ENCODE peak calls at places on chromosomes 11 and 22, in six cellular contexts. R is heart right ventricle, L is RWPE1, O is fibroblast of the aortic adventitia, Z is AG09319, P is GM10248. B is an unnamed sample.

GRCh38 chr22:37634505-37635002 is 4.9 kb upstream of the SH3BP1 start:
- DNase-seq in R (no peak), L (no peak), O (peak), Z (no peak), P (no peak), B (no peak)

GRCh38 chr11:91749231-91749630 is 475.4 kb upstream of the FAT3 start:
- DNase-seq in R (no peak), L (peak), O (no peak), Z (no peak), P (no peak), B (no peak)

GRCh38 chr11:121482231-121483129 is 29.7 kb upstream of the SORL1-AS1 start:
- DNase-seq in R (no peak), L (no peak), O (no peak), Z (no peak), P (peak), B (peak)

GRCh38 chr11:118202599-118203422 is 22.0 kb downstream of the JAML start:
- DNase-seq in R (no peak), L (no peak), O (no peak), Z (no peak), P (no peak), B (no peak)

GRCh38 chr22:31800065-31800464 is 46.2 kb downstream of the DEPDC5 start:
- DNase-seq in R (no peak), L (peak), O (peak), Z (no peak), P (no peak), B (no peak)

GRCh38 chr11:117816151-117816741 is 8.3 kb downstream of the FXYD2 start:
- DNase-seq in R (no peak), L (peak), O (peak), Z (no peak), P (no peak), B (no peak)

GRCh38 chr11:110463153-110463552 is 33.4 kb downstream of the FDX1 start:
- DNase-seq in R (peak), L (no peak), O (peak), Z (peak), P (no peak), B (no peak)

GRCh38 chr11:57699813-57700212 is 12.2 kb downstream of the MED19 start:
- DNase-seq in R (no peak), L (no peak), O (no peak), Z (no peak), P (no peak), B (no peak)

GRCh38 chr11:133892584-133893380 is 47.5 kb upstream of the SPATA19 start:
- DNase-seq in R (no peak), L (no peak), O (no peak), Z (no peak), P (no peak), B (peak)

GRCh38 chr11:36500315-36500721 is 9.8 kb downstream of the TRAF6 start:
- DNase-seq in R (peak), L (peak), O (peak), Z (peak), P (peak), B (peak)

GRCh38 chr11:72975778-72976520 is 161.7 kb downstream of the ATG16L2 start:
- DNase-seq in R (no peak), L (peak), O (peak), Z (peak), P (no peak), B (no peak)

GRCh38 chr11:92357344-92357743 is 132.7 kb downstream of the FAT3 start:
- DNase-seq in R (no peak), L (peak), O (no peak), Z (no peak), P (no peak), B (no peak)

GRCh38 chr11:84243629-84244263 is 957.6 kb upstream of the CCDC90B start:
- DNase-seq in R (no peak), L (no peak), O (no peak), Z (no peak), P (no peak), B (peak)

GRCh38 chr11:84247129-84247528 is 961.0 kb upstream of the CCDC90B start:
- DNase-seq in R (no peak), L (no peak), O (no peak), Z (no peak), P (no peak), B (no peak)

GRCh38 chr11:84247931-84248330 is 961.8 kb upstream of the CCDC90B start:
- DNase-seq in R (no peak), L (no peak), O (peak), Z (no peak), P (no peak), B (no peak)

GRCh38 chr11:84250834-84251613 is 964.9 kb upstream of the CCDC90B start:
- DNase-seq in R (no peak), L (no peak), O (no peak), Z (no peak), P (no peak), B (no peak)

GRCh38 chr11:84249344-84250135 is 963.4 kb upstream of the CCDC90B start:
- DNase-seq in R (no peak), L (no peak), O (peak), Z (no peak), P (no peak), B (no peak)
- TF ChIP-seq CTCF in R (no peak), L (no peak), O (no peak), Z (no peak), P (peak), B (peak)

DNA sequence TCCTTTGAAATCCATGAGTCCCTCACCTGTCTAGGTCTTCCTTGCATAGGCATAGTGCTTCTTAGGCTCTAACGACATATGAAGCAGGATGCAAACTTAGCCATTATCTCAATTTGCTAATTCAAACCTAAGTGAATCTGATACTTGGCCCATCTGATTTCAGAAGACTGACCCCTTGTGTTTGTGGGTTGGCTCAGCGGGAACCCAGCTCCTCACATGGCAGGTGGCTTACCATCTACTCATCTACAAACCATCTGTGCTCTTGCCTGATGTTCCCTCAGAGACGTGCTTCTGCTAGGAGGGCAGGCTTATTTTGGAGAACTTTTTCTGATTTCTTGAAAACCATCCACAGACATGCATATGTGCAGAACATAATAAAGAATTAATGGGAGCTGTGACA is 15.2 kb downstream of the ELMOD1 start:
- DNase-seq in R (no peak), L (no peak), O (no peak), Z (no peak), P (no peak), B (no peak)
- TF ChIP-seq CTCF in R (no peak), L (no peak), O (no peak), Z (peak), P (no peak), B (peak)

GRCh38 chr22:24414984-24415945 is 12.1 kb upstream of the ADORA2A start:
- DNase-seq in R (no peak), L (no peak), O (no peak), Z (no peak), P (no peak), B (no peak)
- TF ChIP-seq CTCF in R (no peak), L (no peak), O (no peak), Z (no peak), P (no peak), B (no peak)

DNA sequence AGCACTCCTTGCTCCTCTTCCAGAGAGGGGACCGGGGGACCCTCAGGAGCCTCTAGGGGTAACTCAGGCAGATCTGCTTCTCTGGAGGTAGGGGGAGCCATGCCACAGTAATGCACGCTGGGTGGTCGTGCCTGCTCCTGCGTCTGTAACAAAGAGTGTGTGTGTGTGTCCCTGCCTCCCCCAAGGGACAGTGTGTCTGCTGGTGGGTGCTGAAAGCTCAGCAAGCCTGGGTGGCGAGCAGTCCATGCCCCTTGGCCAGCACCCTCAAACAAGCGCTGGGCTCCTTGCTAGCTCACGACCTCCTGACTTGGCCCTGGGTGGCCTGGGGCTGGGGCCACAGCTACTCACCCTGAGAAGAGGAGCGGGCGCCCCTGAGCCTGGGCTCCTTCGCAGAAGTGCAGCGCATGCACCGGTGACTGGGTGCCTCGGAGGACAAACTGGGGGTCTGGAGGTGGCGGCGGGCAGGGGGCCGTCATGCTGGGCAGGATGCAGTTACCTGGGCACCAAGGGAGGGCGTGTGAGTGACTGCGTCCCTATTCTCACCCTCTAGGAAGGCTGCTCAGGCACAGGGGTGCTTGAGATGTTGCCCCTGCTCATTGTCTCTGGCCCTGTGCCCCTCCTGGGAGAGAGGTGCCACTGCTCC is 33.7 kb downstream of the GNB1L start:
- DNase-seq in R (no peak), L (no peak), O (no peak), Z (no peak), P (no peak), B (no peak)
- TF ChIP-seq CTCF in R (no peak), L (no peak), O (no peak), Z (no peak), P (no peak), B (no peak)

DNA sequence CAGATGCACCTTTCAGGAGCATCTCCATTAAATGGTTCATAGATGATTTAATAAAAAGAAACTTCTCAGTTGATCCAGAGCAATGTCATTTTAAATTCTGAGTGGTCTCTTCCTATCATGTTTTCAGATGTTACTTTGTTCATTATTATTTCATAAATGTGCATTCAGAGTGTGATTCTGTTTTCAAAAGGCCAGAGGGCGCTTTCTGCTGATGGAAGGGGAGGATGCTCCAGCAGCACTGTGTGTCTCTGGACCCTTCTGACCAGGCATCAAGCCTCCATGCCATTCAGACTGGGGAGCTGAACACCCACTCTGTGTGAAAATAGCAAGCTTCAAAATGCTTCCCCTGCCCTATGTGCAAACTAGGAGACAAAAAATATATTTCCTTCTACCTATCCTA is 23.9 kb upstream of the CRTAM start:
- DNase-seq in R (no peak), L (no peak), O (no peak), Z (no peak), P (no peak), B (no peak)
- TF ChIP-seq CTCF in R (no peak), L (no peak), O (peak), Z (no peak), P (peak), B (peak)

DNA sequence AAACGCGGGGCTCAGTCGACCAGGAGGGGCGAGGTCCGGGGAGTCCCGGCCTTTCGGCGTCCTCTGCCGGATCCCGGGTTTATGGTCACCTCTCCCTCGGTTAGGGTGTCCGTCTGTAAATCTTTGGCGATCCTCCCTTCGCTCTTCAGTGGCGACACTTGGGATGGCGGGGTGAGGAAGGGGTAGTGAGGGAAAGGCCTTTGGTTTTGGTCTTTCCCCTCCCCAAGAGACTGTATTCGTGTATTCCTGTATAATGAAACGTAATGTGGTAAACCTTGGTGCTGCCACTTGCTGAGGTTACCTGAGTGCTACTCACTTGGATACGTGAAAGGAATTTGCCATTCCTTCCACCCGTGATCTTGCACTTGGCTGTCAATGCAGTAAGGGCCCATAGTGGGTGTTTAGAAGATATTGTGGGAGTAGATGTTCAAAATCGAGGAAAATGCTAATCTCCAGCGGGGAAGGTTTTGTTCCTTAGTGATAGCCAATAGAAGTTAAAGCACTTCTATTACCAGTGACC is 546 bp upstream of the NUP160 start:
- DNase-seq in R (no peak), L (no peak), O (no peak), Z (no peak), P (peak), B (no peak)
- TF ChIP-seq CTCF in R (no peak), L (no peak), O (no peak), Z (no peak), P (peak), B (peak)

DNA sequence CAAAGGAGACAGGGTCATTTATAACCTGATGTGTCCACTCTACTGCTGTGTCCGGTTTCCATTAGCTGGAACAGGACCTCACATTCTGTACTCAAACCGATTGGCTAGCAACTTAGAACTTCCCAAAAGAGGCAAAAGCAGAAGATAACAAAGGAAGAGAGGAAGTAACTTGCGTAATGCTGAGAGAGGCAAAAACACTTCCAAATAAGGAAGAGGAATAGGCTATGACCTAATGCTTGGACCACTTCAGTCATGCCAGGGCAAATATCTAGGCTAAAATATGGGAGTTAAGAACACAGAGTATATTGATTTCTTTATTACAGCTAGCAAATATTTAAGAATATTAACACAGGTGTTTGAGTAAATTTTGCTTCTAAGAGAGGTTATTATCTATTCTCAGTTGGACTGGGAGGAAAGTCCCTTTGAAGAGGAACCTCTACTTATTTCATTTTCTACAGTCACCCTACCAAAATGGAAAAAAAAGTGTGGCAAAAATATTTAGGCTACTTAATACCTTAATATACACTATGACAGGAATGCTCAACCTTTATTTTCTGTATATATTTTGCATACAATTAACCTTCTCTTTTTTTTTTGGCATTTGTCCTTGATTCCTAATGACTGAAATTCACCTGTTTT is 499.8 kb upstream of the CHORDC1 start:
- DNase-seq in R (no peak), L (no peak), O (no peak), Z (no peak), P (no peak), B (no peak)
- TF ChIP-seq CTCF in R (no peak), L (no peak), O (no peak), Z (no peak), P (no peak), B (no peak)

GRCh38 chr22:23751441-23751996 is 607 bp upstream of the ZNF70 start:
- DNase-seq in R (peak), L (peak), O (no peak), Z (no peak), P (no peak), B (no peak)

GRCh38 chr22:23750374-23750743 is 553 bp downstream of the ZNF70 start:
- DNase-seq in R (no peak), L (no peak), O (peak), Z (no peak), P (no peak), B (no peak)

GRCh38 chr22:23752090-23752691 is 1.3 kb upstream of the ZNF70 start:
- DNase-seq in R (no peak), L (no peak), O (no peak), Z (no peak), P (peak), B (peak)

GRCh38 chr22:23749747-23750373 is 1.1 kb downstream of the ZNF70 start:
- DNase-seq in R (no peak), L (no peak), O (peak), Z (no peak), P (no peak), B (peak)

DNA sequence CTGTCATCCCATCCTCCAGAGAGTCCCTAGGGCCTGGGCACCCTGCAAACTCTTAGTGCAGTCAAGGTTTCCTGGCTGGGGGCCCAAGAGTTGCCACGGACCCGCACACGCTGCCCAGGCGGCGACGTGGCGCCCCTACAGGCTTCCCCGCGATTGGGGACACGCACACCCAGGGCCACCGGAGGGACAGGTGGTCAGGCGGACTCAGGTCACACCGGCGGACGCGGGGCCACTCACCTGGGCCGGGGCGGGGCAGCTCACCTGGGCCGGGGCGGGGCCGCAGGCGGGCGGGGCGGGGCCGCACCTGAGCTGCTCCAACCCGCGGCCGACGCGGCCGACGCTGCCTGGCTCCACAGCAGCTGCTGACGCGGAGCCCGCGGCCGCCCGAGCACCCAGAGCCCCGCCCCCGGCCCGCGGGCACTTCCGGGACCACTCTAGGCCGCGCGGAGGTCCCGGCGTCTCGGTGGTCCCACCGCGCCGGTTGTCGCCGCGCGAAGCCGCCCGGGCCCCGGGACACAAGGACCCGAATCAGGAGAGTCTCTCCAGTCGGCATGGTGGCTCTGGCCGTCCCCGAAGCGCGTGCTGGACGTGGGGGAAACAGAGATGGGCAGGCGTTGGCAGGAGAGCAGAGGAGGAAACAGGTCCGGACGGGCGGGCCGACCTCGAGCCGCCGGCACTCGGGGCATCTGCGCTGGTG is at the start of gene ZNF70:
- DNase-seq in R (peak), L (peak), O (peak), Z (peak), P (peak), B (peak)
- TF ChIP-seq CTCF in R (no peak), L (no peak), O (peak), Z (no peak), P (peak), B (peak)

GRCh38 chr22:45972091-45972867 is 4.7 kb downstream of the WNT7B start:
- DNase-seq in R (no peak), L (no peak), O (no peak), Z (no peak), P (no peak), B (peak)
- TF ChIP-seq CTCF in R (no peak), L (no peak), O (no peak), Z (no peak), P (no peak), B (no peak)

GRCh38 chr11:83088965-83089364 is 17.3 kb upstream of the RAB30 start:
- DNase-seq in R (no peak), L (no peak), O (no peak), Z (no peak), P (no peak), B (no peak)

GRCh38 chr11:83092488-83093384 is 21.0 kb upstream of the RAB30 start:
- DNase-seq in R (no peak), L (peak), O (peak), Z (no peak), P (no peak), B (no peak)

GRCh38 chr11:83087035-83087434 is 15.3 kb upstream of the RAB30 start:
- DNase-seq in R (no peak), L (peak), O (peak), Z (no peak), P (no peak), B (no peak)
- TF ChIP-seq CTCF in R (no peak), L (peak), O (peak), Z (no peak), P (peak), B (peak)

B was measured in GM13977.